ENCODE peak calls at places on chromosomes 7 and 10, in six cellular contexts. Q, U, L, J, W and I are unnamed samples.

GRCh38 chr10:80468002-80468401 is 13.9 kb downstream of the TSPAN14 start:
- DNase-seq in J (peak; percentile 65), W (peak; percentile 54), U (peak; percentile 77), Q (peak; percentile 59), L (peak; percentile 78), I (peak; percentile 70)

GRCh38 chr7:101250324-101250723 is 5.4 kb upstream of the FIS1 start:
- DNase-seq in L (no peak), J (no peak), U (no peak), W (no peak), Q (no peak), I (no peak)

GRCh38 chr10:109962247-109962646 is 38.9 kb upstream of the XPNPEP1 start:
- DNase-seq in J (no peak), L (no peak), Q (no peak), W (no peak), U (no peak), I (no peak)

GRCh38 chr7:71566991-71567390 is 435.0 kb downstream of the GALNT17 start:
- DNase-seq in L (no peak), J (no peak), W (no peak), U (no peak), Q (no peak), I (no peak)

GRCh38 chr10:121302541-121303180 is 295.6 kb downstream of the FGFR2 start:
- DNase-seq in U (no peak), J (no peak), L (no peak), W (no peak), Q (no peak), I (no peak)

GRCh38 chr10:92082583-92083280 is 159.2 kb downstream of the BTAF1 start:
- DNase-seq in W (no peak), U (no peak), L (no peak), Q (no peak), J (no peak), I (no peak)

GRCh38 chr10:43237631-43238446 is 29.0 kb downstream of the RASGEF1A start:
- DNase-seq in L (no peak), J (peak; percentile 6), W (no peak), Q (peak; percentile 1), U (no peak), I (no peak)

GRCh38 chr7:80481196-80481884 is 30.5 kb downstream of the GNAT3 start:
- DNase-seq in L (no peak), J (no peak), U (no peak), Q (no peak), W (no peak), I (no peak)

GRCh38 chr10:27710009-27710408 is 35.6 kb downstream of the MKX start:
- DNase-seq in U (no peak), Q (no peak), J (no peak), W (no peak), L (no peak), I (no peak)

GRCh38 chr7:45974540-45975360 is 53.7 kb upstream of the IGFBP3 start:
- DNase-seq in Q (no peak), U (no peak), L (no peak), W (no peak), J (no peak), I (no peak)

GRCh38 chr10:33506391-33506790 is 171.9 kb upstream of the NRP1 start:
- DNase-seq in U (no peak), W (no peak), J (no peak), Q (no peak), L (no peak), I (no peak)

GRCh38 chr10:22912763-22913389 is 15.0 kb upstream of the ARMC3 start:
- DNase-seq in U (no peak), W (no peak), L (no peak), Q (no peak), J (no peak), I (no peak)

GRCh38 chr10:86960003-86960862 is 1.8 kb downstream of the SNCG start:
- DNase-seq in W (peak; percentile 44), L (peak; percentile 63), J (no peak), U (peak; percentile 39), Q (peak; percentile 41), I (peak; percentile 19)

GRCh38 chr10:104076743-104077160 is 8.9 kb downstream of the COL17A1 start:
- DNase-seq in L (peak; percentile 69), J (no peak), Q (no peak), W (peak; percentile 40), U (peak; percentile 53), I (peak; percentile 44)

GRCh38 chr7:4282434-4283223 is 399.5 kb upstream of the FOXK1 start:
- DNase-seq in Q (no peak), U (no peak), W (no peak), L (no peak), J (no peak), I (no peak)

GRCh38 chr7:11436317-11436716 is 395.7 kb downstream of the THSD7A start:
- DNase-seq in U (no peak), J (no peak), W (no peak), L (no peak), Q (no peak), I (no peak)

GRCh38 chr10:109957092-109957797 is 33.9 kb upstream of the XPNPEP1 start:
- DNase-seq in Q (no peak), J (no peak), L (no peak), W (no peak), U (no peak), I (no peak)

GRCh38 chr7:112001089-112001826 is 204.9 kb downstream of the DOCK4 start:
- DNase-seq in U (no peak), L (no peak), J (no peak), Q (no peak), W (no peak), I (no peak)

GRCh38 chr10:396535-397220 is 261.4 kb downstream of the ZMYND11 start:
- DNase-seq in L (no peak), W (no peak), J (no peak), U (no peak), Q (no peak), I (no peak)

GRCh38 chr10:6343321-6344010 is 140.7 kb downstream of the PFKFB3 start:
- DNase-seq in Q (no peak), W (no peak), J (no peak), L (no peak), U (no peak), I (no peak)

GRCh38 chr10:18980084-18980629 is 68.4 kb upstream of the MALRD1 start:
- DNase-seq in U (no peak), J (no peak), Q (no peak), L (no peak), W (no peak), I (no peak)

DNA sequence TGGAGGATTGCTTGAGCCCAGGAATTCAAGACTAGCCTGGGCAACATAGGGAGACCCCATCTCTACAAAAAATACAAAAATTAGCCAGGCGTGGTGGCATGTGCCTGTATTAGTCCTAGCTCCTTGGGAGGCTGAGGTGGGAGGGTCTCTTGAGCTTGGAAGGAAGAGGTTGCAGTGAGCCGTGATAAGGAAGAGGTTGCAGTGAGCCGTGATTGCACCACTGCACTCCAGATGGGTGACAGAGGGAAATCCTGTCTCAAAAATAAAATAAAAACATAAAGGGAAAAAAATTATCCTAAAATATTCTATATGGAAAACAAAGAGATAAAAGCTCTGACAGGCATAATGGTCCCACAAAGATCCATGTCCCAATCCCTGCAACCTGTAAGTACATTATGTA is 87.9 kb upstream of the KAT6B start:
- DNase-seq in L (no peak), Q (no peak), J (no peak), W (no peak), U (no peak), I (no peak)
- H3K4me1 ChIP-seq in L (no peaks in the 10 kb centered on the region), Q (no peaks in the 10 kb centered on the region), J (no peaks in the 10 kb centered on the region), W (no peaks in the 10 kb centered on the region), U (peaks cover 8% of the 10 kb centered on the region), I (no peaks in the 10 kb centered on the region)

GRCh38 chr7:139071683-139072082 is 35.8 kb upstream of the ZC3HAV1L start:
- DNase-seq in U (no peak), L (no peak), Q (no peak), J (no peak), W (no peak), I (no peak)

GRCh38 chr7:139078399-139078798 is 31.1 kb downstream of the ZC3HAV1 start:
- DNase-seq in J (no peak), L (no peak), Q (no peak), W (no peak), U (no peak), I (no peak)

GRCh38 chr7:139078911-139079310 is 30.6 kb downstream of the ZC3HAV1 start:
- DNase-seq in L (no peak), Q (no peak), U (no peak), J (no peak), W (no peak), I (no peak)

GRCh38 chr7:139075871-139076686 is 33.4 kb downstream of the ZC3HAV1 start:
- DNase-seq in L (no peak), U (no peak), W (no peak), J (no peak), Q (no peak), I (no peak)

GRCh38 chr7:139075031-139075652 is 34.4 kb downstream of the ZC3HAV1 start:
- DNase-seq in J (peak; percentile 29), Q (peak; percentile 68), U (peak; percentile 50), W (peak; percentile 73), L (peak; percentile 71), I (peak; percentile 90)
- TF ChIP-seq CTCF in J (peak; percentile 84), Q (peak; percentile 81), U (peak; percentile 90), W (peak; percentile 85), L (peak; percentile 86), I (peak; percentile 80)

GRCh38 chr7:139738772-139739171 is 39.0 kb downstream of the HIPK2 start:
- DNase-seq in W (no peak), Q (no peak), U (no peak), L (no peak), J (no peak), I (no peak)

GRCh38 chr7:139735912-139736595 is 41.7 kb downstream of the HIPK2 start:
- DNase-seq in J (no peak), W (no peak), U (no peak), L (peak; percentile 25), Q (no peak), I (no peak)

GRCh38 chr7:139739863-139740597 is 37.8 kb downstream of the HIPK2 start:
- DNase-seq in Q (no peak), W (peak; percentile 38), U (peak; percentile 63), J (no peak), L (peak; percentile 74), I (no peak)

GRCh38 chr7:139737221-139738100 is 40.3 kb downstream of the HIPK2 start:
- DNase-seq in L (no peak), J (no peak), U (no peak), W (peak; percentile 63), Q (no peak), I (no peak)

DNA sequence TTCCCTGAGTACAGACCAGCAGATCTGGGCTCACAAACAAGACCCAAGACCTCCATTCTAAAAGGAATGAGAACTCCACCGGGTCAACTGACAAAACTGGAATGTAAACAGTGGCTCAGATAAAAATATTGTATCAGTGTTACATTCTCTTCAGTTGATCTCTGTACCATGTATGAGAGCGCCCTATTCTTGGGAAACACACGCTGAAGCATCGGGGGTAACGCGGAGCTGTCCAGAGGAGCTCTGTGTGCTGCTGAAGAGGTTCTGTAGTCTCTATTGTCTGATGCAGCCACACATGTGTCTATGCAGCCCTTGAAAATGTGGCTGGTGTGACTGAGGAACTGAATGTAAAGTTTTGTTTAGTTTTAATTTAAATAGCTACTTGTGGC is 39.7 kb downstream of the HIPK2 start:
- DNase-seq in J (no peak), W (no peak), U (no peak), Q (no peak), L (no peak), I (no peak)
- H3K4me1 ChIP-seq in J (peaks cover 77% of the 10 kb centered on the region), W (peaks cover 21% of the 10 kb centered on the region), U (peaks cover 100% of the 10 kb centered on the region), Q (no peaks in the 10 kb centered on the region), L (peaks cover 100% of the 10 kb centered on the region), I (peaks cover 34% of the 10 kb centered on the region)

DNA sequence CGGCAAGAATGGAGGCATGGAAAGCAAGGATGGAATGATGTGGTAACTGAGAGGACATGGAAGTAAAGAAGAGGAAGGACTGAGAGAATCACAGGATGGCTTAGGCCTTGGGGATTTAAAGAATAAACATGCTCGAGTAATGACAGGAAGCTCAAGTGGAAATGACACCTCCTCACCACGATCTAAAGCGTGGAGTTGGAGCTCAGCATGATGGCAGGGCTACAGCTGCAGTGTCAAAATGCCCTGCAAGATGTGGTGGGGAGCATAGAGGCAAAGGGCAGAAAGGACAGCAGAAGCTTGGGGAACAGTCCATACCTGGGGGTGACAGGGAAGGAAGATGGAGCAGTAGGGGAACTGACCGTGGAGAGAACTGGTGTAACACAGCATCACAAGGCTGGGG is 229.5 kb upstream of the PLXNA4 start:
- DNase-seq in Q (no peak), L (no peak), U (no peak), J (no peak), W (no peak), I (no peak)
- TF ChIP-seq CTCF in Q (no peak), L (no peak), U (no peak), J (no peak), W (no peak), I (no peak)